ENCODE peak calls at places on chromosomes 16 and 17, in nine cellular contexts. One of them, this sample, is unnamed.

GRCh38 chr16:85393674-85394510 is 219.2 kb upstream of the GSE1 start:
- DNase-seq in cardiac fibroblast: peak
- DNase-seq in BJ: no peak
- DNase-seq in GM06990: peak
- DNase-seq in upper lobe of right lung: peak
- DNase-seq in epithelial cell of esophagus: peak
- DNase-seq in heart right ventricle: peak
- DNase-seq in brain microvascular endothelial cell: peak
- DNase-seq in neural progenitor cell: peak
- DNase-seq in this sample: no peak

GRCh38 chr16:15765880-15766279 is 90.9 kb downstream of the MYH11 start:
- DNase-seq in cardiac fibroblast: peak
- DNase-seq in epithelial cell of esophagus: peak
- DNase-seq in BJ: no peak
- DNase-seq in neural progenitor cell: peak
- DNase-seq in GM06990: peak
- DNase-seq in upper lobe of right lung: no peak
- DNase-seq in heart right ventricle: peak
- DNase-seq in brain microvascular endothelial cell: peak
- DNase-seq in this sample: no peak

GRCh38 chr17:27810902-27811557 is 10.7 kb upstream of the NOS2 start:
- DNase-seq in neural progenitor cell: no peak
- DNase-seq in brain microvascular endothelial cell: no peak
- DNase-seq in GM06990: no peak
- DNase-seq in upper lobe of right lung: no peak
- DNase-seq in epithelial cell of esophagus: peak
- DNase-seq in BJ: no peak
- DNase-seq in cardiac fibroblast: peak
- DNase-seq in heart right ventricle: no peak
- DNase-seq in this sample: no peak

GRCh38 chr16:9869776-9870175 is 312.5 kb downstream of the GRIN2A start:
- DNase-seq in upper lobe of right lung: no peak
- DNase-seq in brain microvascular endothelial cell: no peak
- DNase-seq in neural progenitor cell: no peak
- DNase-seq in heart right ventricle: peak
- DNase-seq in GM06990: no peak
- DNase-seq in BJ: no peak
- DNase-seq in cardiac fibroblast: no peak
- DNase-seq in epithelial cell of esophagus: no peak
- DNase-seq in this sample: no peak

GRCh38 chr17:5785343-5785742 is 201.0 kb upstream of the NLRP1 start:
- DNase-seq in BJ: no peak
- DNase-seq in cardiac fibroblast: peak
- DNase-seq in heart right ventricle: no peak
- DNase-seq in epithelial cell of esophagus: peak
- DNase-seq in brain microvascular endothelial cell: peak
- DNase-seq in neural progenitor cell: no peak
- DNase-seq in GM06990: peak
- DNase-seq in upper lobe of right lung: no peak
- DNase-seq in this sample: no peak

GRCh38 chr17:47949197-47949759 is 7.9 kb downstream of the PNPO start:
- DNase-seq in upper lobe of right lung: peak
- DNase-seq in BJ: no peak
- DNase-seq in GM06990: peak
- DNase-seq in brain microvascular endothelial cell: peak
- DNase-seq in neural progenitor cell: peak
- DNase-seq in cardiac fibroblast: peak
- DNase-seq in heart right ventricle: peak
- DNase-seq in epithelial cell of esophagus: peak
- DNase-seq in this sample: peak

GRCh38 chr17:34151081-34151480 is 104.0 kb upstream of the CCL2 start:
- DNase-seq in brain microvascular endothelial cell: no peak
- DNase-seq in epithelial cell of esophagus: no peak
- DNase-seq in BJ: peak
- DNase-seq in cardiac fibroblast: peak
- DNase-seq in upper lobe of right lung: no peak
- DNase-seq in neural progenitor cell: no peak
- DNase-seq in GM06990: no peak
- DNase-seq in heart right ventricle: no peak
- DNase-seq in this sample: no peak

GRCh38 chr17:64202683-64203430 is 60.2 kb downstream of the TEX2 start:
- DNase-seq in brain microvascular endothelial cell: peak
- DNase-seq in heart right ventricle: no peak
- DNase-seq in GM06990: no peak
- DNase-seq in upper lobe of right lung: no peak
- DNase-seq in BJ: no peak
- DNase-seq in neural progenitor cell: peak
- DNase-seq in cardiac fibroblast: peak
- DNase-seq in epithelial cell of esophagus: peak
- DNase-seq in this sample: peak

GRCh38 chr17:8729421-8729820 is 15.2 kb downstream of the CCDC42 start:
- DNase-seq in heart right ventricle: no peak
- DNase-seq in epithelial cell of esophagus: no peak
- DNase-seq in neural progenitor cell: no peak
- DNase-seq in GM06990: no peak
- DNase-seq in cardiac fibroblast: no peak
- DNase-seq in BJ: no peak
- DNase-seq in upper lobe of right lung: no peak
- DNase-seq in brain microvascular endothelial cell: no peak
- DNase-seq in this sample: no peak

GRCh38 chr17:68595496-68595895 is 5.7 kb downstream of the FAM20A start:
- DNase-seq in upper lobe of right lung: no peak
- DNase-seq in heart right ventricle: peak
- DNase-seq in GM06990: no peak
- DNase-seq in cardiac fibroblast: no peak
- DNase-seq in brain microvascular endothelial cell: no peak
- DNase-seq in BJ: no peak
- DNase-seq in neural progenitor cell: no peak
- DNase-seq in epithelial cell of esophagus: no peak
- DNase-seq in this sample: no peak

GRCh38 chr17:39601010-39601597 is 6.6 kb downstream of the NEUROD2 start:
- DNase-seq in neural progenitor cell: no peak
- DNase-seq in GM06990: no peak
- DNase-seq in BJ: no peak
- DNase-seq in epithelial cell of esophagus: no peak
- DNase-seq in cardiac fibroblast: no peak
- DNase-seq in heart right ventricle: no peak
- DNase-seq in brain microvascular endothelial cell: no peak
- DNase-seq in upper lobe of right lung: no peak
- DNase-seq in this sample: no peak

GRCh38 chr17:74110467-74110866 is 93.0 kb upstream of the RPL38 start:
- DNase-seq in upper lobe of right lung: no peak
- DNase-seq in cardiac fibroblast: no peak
- DNase-seq in epithelial cell of esophagus: no peak
- DNase-seq in BJ: no peak
- DNase-seq in GM06990: no peak
- DNase-seq in heart right ventricle: no peak
- DNase-seq in neural progenitor cell: peak
- DNase-seq in brain microvascular endothelial cell: no peak
- DNase-seq in this sample: no peak

GRCh38 chr17:71883845-71884244 is 237.0 kb upstream of the SOX9 start:
- DNase-seq in GM06990: peak
- DNase-seq in heart right ventricle: no peak
- DNase-seq in epithelial cell of esophagus: no peak
- DNase-seq in upper lobe of right lung: no peak
- DNase-seq in neural progenitor cell: no peak
- DNase-seq in BJ: no peak
- DNase-seq in brain microvascular endothelial cell: no peak
- DNase-seq in cardiac fibroblast: no peak
- DNase-seq in this sample: no peak

GRCh38 chr16:4407543-4408322 is 8.7 kb downstream of the CORO7 start:
- DNase-seq in heart right ventricle: no peak
- DNase-seq in brain microvascular endothelial cell: no peak
- DNase-seq in epithelial cell of esophagus: no peak
- DNase-seq in neural progenitor cell: no peak
- DNase-seq in cardiac fibroblast: peak
- DNase-seq in BJ: peak
- DNase-seq in GM06990: no peak
- DNase-seq in upper lobe of right lung: no peak
- DNase-seq in this sample: no peak

GRCh38 chr17:15287533-15288267 is 22.6 kb upstream of the PMP22 start:
- DNase-seq in heart right ventricle: no peak
- DNase-seq in upper lobe of right lung: no peak
- DNase-seq in epithelial cell of esophagus: no peak
- DNase-seq in BJ: no peak
- DNase-seq in neural progenitor cell: no peak
- DNase-seq in brain microvascular endothelial cell: no peak
- DNase-seq in GM06990: no peak
- DNase-seq in cardiac fibroblast: peak
- DNase-seq in this sample: no peak
- TF ChIP-seq CTCF in heart right ventricle: no peak
- TF ChIP-seq CTCF in upper lobe of right lung: no peak
- TF ChIP-seq CTCF in epithelial cell of esophagus: no peak
- TF ChIP-seq CTCF in BJ: no peak
- TF ChIP-seq CTCF in neural progenitor cell: no peak
- TF ChIP-seq CTCF in brain microvascular endothelial cell: no peak
- TF ChIP-seq CTCF in GM06990: no peak
- TF ChIP-seq CTCF in cardiac fibroblast: no peak
- TF ChIP-seq CTCF in this sample: no peak

GRCh38 chr16:11036868-11037410 is 92.6 kb downstream of the CLEC16A start:
- DNase-seq in neural progenitor cell: no peak
- DNase-seq in upper lobe of right lung: no peak
- DNase-seq in epithelial cell of esophagus: no peak
- DNase-seq in BJ: no peak
- DNase-seq in GM06990: no peak
- DNase-seq in brain microvascular endothelial cell: no peak
- DNase-seq in cardiac fibroblast: no peak
- DNase-seq in heart right ventricle: no peak
- DNase-seq in this sample: no peak
- H3K4me3 ChIP-seq in neural progenitor cell: no peak
- H3K4me3 ChIP-seq in upper lobe of right lung: no peak
- H3K4me3 ChIP-seq in epithelial cell of esophagus: no peak
- H3K4me3 ChIP-seq in BJ: no peak
- H3K4me3 ChIP-seq in GM06990: no peak
- H3K4me3 ChIP-seq in brain microvascular endothelial cell: no peak
- H3K4me3 ChIP-seq in cardiac fibroblast: no peak
- H3K4me3 ChIP-seq in heart right ventricle: no peak
- H3K4me3 ChIP-seq in this sample: no peak

GRCh38 chr16:87701505-87701921 is 64.3 kb downstream of the KLHDC4 start:
- DNase-seq in neural progenitor cell: no peak
- DNase-seq in heart right ventricle: no peak
- DNase-seq in BJ: no peak
- DNase-seq in brain microvascular endothelial cell: no peak
- DNase-seq in epithelial cell of esophagus: no peak
- DNase-seq in upper lobe of right lung: no peak
- DNase-seq in GM06990: peak
- DNase-seq in cardiac fibroblast: no peak
- DNase-seq in this sample: no peak

GRCh38 chr16:87703071-87703470 is 62.7 kb downstream of the KLHDC4 start:
- DNase-seq in neural progenitor cell: no peak
- DNase-seq in heart right ventricle: no peak
- DNase-seq in BJ: no peak
- DNase-seq in GM06990: no peak
- DNase-seq in brain microvascular endothelial cell: no peak
- DNase-seq in cardiac fibroblast: no peak
- DNase-seq in upper lobe of right lung: no peak
- DNase-seq in epithelial cell of esophagus: no peak
- DNase-seq in this sample: no peak

GRCh38 chr16:87703835-87704375 is 61.9 kb downstream of the KLHDC4 start:
- DNase-seq in upper lobe of right lung: no peak
- DNase-seq in GM06990: no peak
- DNase-seq in neural progenitor cell: no peak
- DNase-seq in epithelial cell of esophagus: no peak
- DNase-seq in brain microvascular endothelial cell: no peak
- DNase-seq in cardiac fibroblast: no peak
- DNase-seq in BJ: no peak
- DNase-seq in heart right ventricle: no peak
- DNase-seq in this sample: no peak

GRCh38 chr16:87701066-87701425 is 64.7 kb downstream of the KLHDC4 start:
- DNase-seq in brain microvascular endothelial cell: no peak
- DNase-seq in epithelial cell of esophagus: no peak
- DNase-seq in GM06990: no peak
- DNase-seq in heart right ventricle: no peak
- DNase-seq in BJ: no peak
- DNase-seq in neural progenitor cell: no peak
- DNase-seq in upper lobe of right lung: no peak
- DNase-seq in cardiac fibroblast: no peak
- DNase-seq in this sample: no peak

DNA sequence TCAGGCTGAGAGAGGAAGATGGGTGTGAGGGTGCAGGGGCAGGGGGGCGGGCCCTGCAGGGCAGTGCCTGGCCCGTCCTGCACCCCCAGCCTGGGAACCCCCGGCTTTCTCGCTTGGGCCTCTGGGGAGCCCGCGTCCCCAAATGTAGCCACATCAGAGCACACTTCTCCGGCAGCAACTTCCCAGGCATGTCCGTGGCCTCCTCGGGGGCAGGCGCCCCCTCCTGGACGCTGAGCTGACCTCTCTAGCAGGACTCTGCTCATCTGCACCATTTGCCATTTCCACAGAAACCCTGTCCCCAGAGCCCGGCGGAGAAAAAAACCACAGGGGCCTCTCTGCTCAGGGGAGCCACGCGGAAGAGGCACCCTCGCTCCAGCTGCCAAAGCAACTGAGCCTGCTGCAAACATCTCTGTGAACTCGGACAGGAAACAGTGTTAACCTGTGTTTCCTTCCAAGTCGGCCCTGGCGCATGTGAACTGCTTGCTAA is 63.4 kb downstream of the KLHDC4 start:
- DNase-seq in cardiac fibroblast: peak
- DNase-seq in BJ: no peak
- DNase-seq in heart right ventricle: no peak
- DNase-seq in upper lobe of right lung: no peak
- DNase-seq in brain microvascular endothelial cell: peak
- DNase-seq in neural progenitor cell: peak
- DNase-seq in epithelial cell of esophagus: no peak
- DNase-seq in GM06990: peak
- DNase-seq in this sample: no peak
- TF ChIP-seq CTCF in cardiac fibroblast: peak
- TF ChIP-seq CTCF in BJ: peak
- TF ChIP-seq CTCF in heart right ventricle: no peak
- TF ChIP-seq CTCF in upper lobe of right lung: no peak
- TF ChIP-seq CTCF in brain microvascular endothelial cell: peak
- TF ChIP-seq CTCF in neural progenitor cell: peak
- TF ChIP-seq CTCF in epithelial cell of esophagus: peak
- TF ChIP-seq CTCF in GM06990: peak
- TF ChIP-seq CTCF in this sample: peak

DNA sequence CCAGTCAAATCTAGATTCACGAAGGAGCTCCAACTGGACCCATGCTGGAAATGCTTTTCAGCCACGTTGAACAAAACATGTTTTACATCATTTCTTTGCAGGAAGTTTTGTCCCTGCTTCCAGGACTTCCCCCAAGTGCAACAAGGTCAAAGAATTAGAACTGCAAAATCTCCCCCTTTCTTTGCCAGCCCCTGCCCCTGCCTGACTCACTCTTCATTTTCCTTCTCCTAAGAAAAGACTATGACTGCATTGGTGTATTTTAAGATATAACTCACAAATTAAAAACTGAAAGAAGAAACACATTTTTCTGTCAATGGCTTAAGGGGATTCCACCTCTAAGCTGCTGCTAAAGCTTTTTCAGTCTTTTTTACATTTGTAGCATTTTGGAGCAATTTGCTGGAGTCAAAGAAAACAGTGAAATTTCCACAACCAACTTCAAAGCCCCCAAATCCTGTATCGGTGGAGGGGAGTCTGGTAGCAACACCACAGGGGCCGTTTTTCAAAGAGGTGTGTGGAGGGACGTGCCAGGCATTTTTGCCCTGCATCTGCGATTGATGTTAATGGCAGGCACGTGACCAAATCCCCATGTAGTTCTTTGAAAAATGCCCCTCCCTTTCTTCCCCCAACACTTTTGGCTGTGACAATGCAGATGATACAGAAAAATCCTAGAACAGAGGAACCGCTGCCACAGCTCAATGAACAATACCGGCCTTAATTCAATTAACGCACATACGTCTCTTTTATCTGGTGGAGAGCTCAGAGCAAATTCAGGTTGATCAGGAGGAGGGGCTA is 28.6 kb downstream of the MAF start:
- DNase-seq in brain microvascular endothelial cell: no peak
- DNase-seq in GM06990: no peak
- DNase-seq in neural progenitor cell: peak
- DNase-seq in BJ: no peak
- DNase-seq in heart right ventricle: no peak
- DNase-seq in upper lobe of right lung: no peak
- DNase-seq in epithelial cell of esophagus: no peak
- DNase-seq in cardiac fibroblast: no peak
- DNase-seq in this sample: no peak
- H3K4me3 ChIP-seq in brain microvascular endothelial cell: no peak
- H3K4me3 ChIP-seq in GM06990: no peak
- H3K4me3 ChIP-seq in neural progenitor cell: no peak
- H3K4me3 ChIP-seq in BJ: no peak
- H3K4me3 ChIP-seq in heart right ventricle: no peak
- H3K4me3 ChIP-seq in upper lobe of right lung: peak
- H3K4me3 ChIP-seq in epithelial cell of esophagus: no peak
- H3K4me3 ChIP-seq in cardiac fibroblast: no peak
- H3K4me3 ChIP-seq in this sample: no peak

This sample was measured in astrocyte of the cerebellum.